ENCODE peak calls at places on chromosomes 1 and 21, in four cellular contexts. J, Y, A and P are unnamed samples.

GRCh38 chr1:231934797-231935196 is 308.2 kb downstream of the DISC1 start:
- DNase-seq in Y (no peak), A (no peak), J (peak), P (peak)

GRCh38 chr1:156676820-156677615 is at the start of gene NES:
- DNase-seq in A (peak), J (peak), Y (no peak), P (peak)

GRCh38 chr1:160907976-160908375 is 23.0 kb upstream of the ITLN1 start:
- DNase-seq in A (no peak), J (no peak), Y (no peak), P (no peak)

GRCh38 chr21:17775431-17776126 is 43.6 kb downstream of the C21orf91 start:
- DNase-seq in Y (peak), A (no peak), J (peak), P (no peak)

GRCh38 chr1:92329356-92330129 is 30.7 kb downstream of the RPAP2 start:
- DNase-seq in J (no peak), A (no peak), Y (no peak), P (no peak)

GRCh38 chr1:16625497-16626408 is 12.4 kb upstream of the NBPF1 start:
- DNase-seq in Y (no peak), J (no peak), A (no peak), P (peak)

GRCh38 chr1:56967900-56968832 is 2.4 kb upstream of the C8B start:
- DNase-seq in A (peak), Y (no peak), J (peak), P (peak)

GRCh38 chr1:219000606-219001005 is 173.1 kb upstream of the LYPLAL1 start:
- DNase-seq in A (no peak), Y (no peak), J (no peak), P (no peak)

GRCh38 chr1:61011514-61012263 is 70.7 kb upstream of the NFIA start:
- DNase-seq in Y (no peak), J (no peak), A (no peak), P (peak)

GRCh38 chr1:63984891-63985290 is 211.1 kb downstream of the ROR1 start:
- DNase-seq in Y (no peak), A (no peak), J (no peak), P (no peak)
- TF ChIP-seq CBFB in Y (no peak), A (no peak), J (no peak), P (no peak)

GRCh38 chr1:84941843-84942242 is 48.8 kb upstream of the LPAR3 start:
- DNase-seq in J (no peak), Y (no peak), A (no peak), P (no peak)

GRCh38 chr1:84939151-84939550 is 46.1 kb upstream of the LPAR3 start:
- DNase-seq in Y (no peak), J (no peak), A (no peak), P (no peak)

GRCh38 chr1:84939761-84940160 is 46.8 kb upstream of the LPAR3 start:
- DNase-seq in Y (no peak), A (no peak), J (no peak), P (no peak)

GRCh38 chr1:84936116-84936810 is 43.3 kb upstream of the LPAR3 start:
- DNase-seq in Y (no peak), J (peak), A (no peak), P (peak)

DNA sequence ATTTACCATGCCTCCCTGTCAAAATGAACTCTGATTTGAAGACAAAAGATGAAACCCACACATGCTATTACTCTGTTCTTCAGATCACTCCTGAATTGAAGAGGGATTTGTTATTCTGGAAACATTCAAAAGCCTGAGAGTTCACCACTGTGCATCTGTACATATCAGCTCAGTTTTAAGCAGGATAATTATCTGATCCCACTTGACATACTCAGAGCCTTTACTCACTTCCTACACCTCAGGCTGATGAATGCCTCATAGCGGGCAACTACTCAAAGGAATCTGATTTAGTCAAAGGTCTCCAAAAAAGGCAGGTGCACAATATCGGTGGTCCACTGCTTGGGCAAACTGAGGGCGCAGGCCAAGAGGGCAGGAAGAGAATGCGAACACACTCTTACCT is 47.5 kb upstream of the LPAR3 start:
- DNase-seq in A (no peak), J (no peak), Y (no peak), P (no peak)
- TF ChIP-seq CBFB in A (no peak), J (no peak), Y (no peak), P (no peak)

GRCh38 chr1:212473729-212474128 is 41.0 kb downstream of the NENF start:
- DNase-seq in A (no peak), J (no peak), Y (no peak), P (no peak)
- TF ChIP-seq CBFB in A (no peak), J (no peak), Y (no peak), P (no peak)

GRCh38 chr1:243732627-243733026 is 117.4 kb downstream of the AKT3 start:
- DNase-seq in A (no peak), Y (no peak), J (no peak), P (no peak)

GRCh38 chr1:243730499-243731150 is 119.4 kb downstream of the AKT3 start:
- DNase-seq in Y (no peak), A (no peak), J (no peak), P (no peak)

GRCh38 chr1:243729956-243730355 is 120.1 kb downstream of the AKT3 start:
- DNase-seq in J (no peak), A (no peak), Y (no peak), P (peak)

GRCh38 chr1:243731974-243732373 is 118.1 kb downstream of the AKT3 start:
- DNase-seq in Y (no peak), A (no peak), J (no peak), P (no peak)

DNA sequence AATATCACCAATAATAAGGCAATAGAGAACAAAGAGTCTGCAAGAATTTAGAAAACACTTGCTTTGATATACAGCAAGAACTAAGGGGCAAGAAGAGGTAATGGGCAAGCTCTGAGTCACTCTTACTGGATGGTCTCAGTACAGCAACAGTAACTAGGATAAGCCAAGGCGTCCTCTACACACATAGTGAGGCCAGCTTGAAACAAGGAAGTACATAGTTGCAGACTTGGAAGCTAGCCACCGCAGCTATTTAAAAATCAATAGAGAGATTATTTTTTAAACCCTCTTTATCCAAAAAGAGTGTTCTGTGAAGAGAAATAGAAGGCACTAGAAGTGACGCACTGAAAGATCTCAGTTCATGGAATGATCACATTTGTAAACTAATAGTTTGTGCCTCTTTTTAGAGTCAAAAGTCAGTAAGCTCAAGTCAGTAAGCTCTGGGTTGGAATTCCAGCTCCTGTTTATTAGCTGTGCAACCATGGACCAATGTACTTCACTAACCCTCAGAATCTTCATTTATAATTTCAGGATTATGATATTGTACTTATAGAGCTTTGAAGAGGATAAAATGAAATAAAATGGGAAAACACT is 118.6 kb downstream of the AKT3 start:
- DNase-seq in J (no peak), Y (no peak), A (no peak), P (no peak)
- TF ChIP-seq CBFB in J (no peak), Y (no peak), A (no peak), P (no peak)

GRCh38 chr1:10250663-10251062 is 40.3 kb downstream of the KIF1B start:
- DNase-seq in J (no peak), A (no peak), Y (no peak), P (no peak)

GRCh38 chr1:10242811-10243210 is 32.4 kb downstream of the KIF1B start:
- DNase-seq in J (no peak), A (no peak), Y (no peak), P (no peak)

GRCh38 chr1:10242135-10242534 is 31.8 kb downstream of the KIF1B start:
- DNase-seq in A (no peak), Y (no peak), J (no peak), P (no peak)

GRCh38 chr1:10249808-10250457 is 39.6 kb downstream of the KIF1B start:
- DNase-seq in J (no peak), A (no peak), Y (no peak), P (no peak)

GRCh38 chr1:10245674-10246073 is 35.3 kb downstream of the KIF1B start:
- DNase-seq in J (no peak), A (no peak), Y (no peak), P (no peak)
- TF ChIP-seq CBFB in J (no peak), A (no peak), Y (no peak), P (no peak)

DNA sequence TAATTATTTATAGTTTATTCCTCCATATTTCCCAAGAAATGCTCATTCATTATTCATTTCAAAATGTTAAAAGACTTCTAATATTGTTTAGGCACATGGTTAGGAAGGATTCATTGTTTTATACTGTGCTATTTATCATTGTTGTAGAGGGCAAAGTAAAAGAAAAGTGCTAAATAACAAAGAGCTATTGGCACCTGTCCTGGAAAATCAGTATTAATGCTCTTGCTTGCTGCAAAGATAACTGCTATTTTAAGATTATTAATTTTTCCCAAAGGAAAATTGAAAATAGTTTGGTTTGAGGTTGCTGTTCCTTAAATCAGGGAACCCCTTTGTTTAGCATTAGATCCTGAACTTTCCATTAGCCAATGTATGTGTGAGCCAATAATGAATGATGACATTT is 39.8 kb downstream of the EPB41 start:
- DNase-seq in J (no peak), A (no peak), Y (no peak), P (no peak)
- TF ChIP-seq CBFB in J (no peak), A (no peak), Y (no peak), P (no peak)

DNA sequence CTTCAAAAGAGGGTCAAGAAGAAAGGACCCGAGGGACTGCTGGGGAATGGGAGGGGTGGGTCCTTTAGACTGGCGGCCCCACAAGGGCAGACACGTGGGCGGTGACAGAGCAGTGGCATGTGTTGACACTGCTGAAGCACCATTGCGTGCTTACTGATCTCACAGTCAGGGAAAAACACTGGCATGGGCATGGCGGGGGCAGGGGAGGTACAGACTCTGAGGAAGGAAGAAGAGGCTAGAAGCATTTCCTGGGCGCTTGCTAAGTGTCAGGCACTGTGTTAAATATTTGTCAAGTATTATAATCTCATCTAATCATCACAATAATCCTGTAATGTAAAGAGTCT is 165.7 kb upstream of the EDN2 start:
- DNase-seq in A (no peak), J (no peak), Y (no peak), P (no peak)
- TF ChIP-seq CBFB in A (no peak), J (no peak), Y (no peak), P (no peak)

GRCh38 chr1:50858761-50859160 is 101.3 kb downstream of the FAF1 start:
- DNase-seq in J (no peak), Y (no peak), A (no peak), P (no peak)
- TF ChIP-seq CBFB in J (no peak), Y (no peak), A (no peak), P (no peak)

DNA sequence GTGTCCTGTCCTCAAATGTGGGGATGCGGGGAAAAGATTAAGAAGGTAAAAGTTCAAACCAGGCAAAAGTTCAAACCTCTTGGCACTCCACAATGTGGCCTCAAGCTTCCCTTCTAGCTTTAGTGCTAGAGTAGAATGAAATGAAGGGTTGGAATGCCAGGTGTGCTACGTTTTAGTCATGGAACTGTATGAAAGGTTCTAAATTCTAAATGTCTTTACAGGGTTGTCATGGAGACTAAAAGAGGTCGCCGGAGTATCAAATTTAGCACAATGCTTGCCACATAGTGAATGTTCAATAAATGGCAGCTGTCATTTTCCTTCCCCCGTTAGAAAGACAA is 57.2 kb upstream of the LRRC8D start:
- DNase-seq in A (no peak), J (no peak), Y (no peak), P (no peak)
- TF ChIP-seq CBFB in A (no peak), J (no peak), Y (no peak), P (no peak)